ENCODE peak calls at places on chromosomes 16 and 17, in nine cellular contexts. X, L, Y, R, A, C, T, F and K are unnamed samples.

GRCh38 chr16:67528222-67528869 is at the start of gene RIPOR1:
- DNase-seq in X (peak), L (peak), Y (peak), R (peak), A (no peak), C (no peak), T (no peak), F (no peak), K (no peak)

GRCh38 chr17:57379237-57380054 is 123.1 kb downstream of the MSI2 start:
- DNase-seq in X (no peak), L (no peak), Y (no peak), R (no peak), A (no peak), C (no peak), T (no peak), F (peak), K (no peak)

GRCh38 chr17:72624652-72625051 is 467.8 kb downstream of the SLC39A11 start:
- DNase-seq in X (no peak), L (no peak), Y (no peak), R (no peak), A (peak), C (no peak), T (no peak), F (peak), K (no peak)

GRCh38 chr16:66562409-66562808 is 3.8 kb upstream of the CMTM1 start:
- DNase-seq in X (no peak), L (no peak), Y (no peak), R (no peak), A (no peak), C (no peak), T (no peak), F (no peak), K (no peak)

GRCh38 chr17:27414271-27414670 is 42.0 kb upstream of the KSR1 start:
- DNase-seq in X (no peak), L (no peak), Y (no peak), R (no peak), A (peak), C (no peak), T (no peak), F (peak), K (no peak)

GRCh38 chr17:44672479-44673093 is 16.3 kb downstream of the MEIOC start:
- DNase-seq in X (no peak), L (no peak), Y (no peak), R (no peak), A (peak), C (peak), T (no peak), F (peak), K (no peak)

GRCh38 chr17:40900819-40901356 is 15.8 kb upstream of the KRT20 start:
- DNase-seq in X (no peak), L (no peak), Y (no peak), R (no peak), A (no peak), C (no peak), T (no peak), F (no peak), K (no peak)

GRCh38 chr17:57751971-57752905 is 7.1 kb upstream of the CCDC182 start:
- DNase-seq in X (no peak), L (no peak), Y (no peak), R (no peak), A (no peak), C (no peak), T (no peak), F (no peak), K (no peak)

GRCh38 chr16:68091604-68092261 is 6.6 kb downstream of the NFATC3 start:
- DNase-seq in X (no peak), L (no peak), Y (no peak), R (no peak), A (peak), C (no peak), T (no peak), F (peak), K (no peak)

GRCh38 chr17:35083071-35083470 is 19.6 kb upstream of the RFFL start:
- DNase-seq in X (no peak), L (no peak), Y (no peak), R (no peak), A (no peak), C (no peak), T (no peak), F (no peak), K (no peak)

GRCh38 chr16:24580665-24581064 is 41.3 kb downstream of the RBBP6 start:
- DNase-seq in X (no peak), L (no peak), Y (no peak), R (no peak), A (peak), C (no peak), T (no peak), F (peak), K (no peak)

GRCh38 chr17:69250641-69251040 is 22.0 kb upstream of the ABCA10 start:
- DNase-seq in X (no peak), L (no peak), Y (no peak), R (no peak), A (peak), C (no peak), T (no peak), F (peak), K (no peak)

GRCh38 chr17:77772461-77772897 is 186.0 kb upstream of the TNRC6C start:
- DNase-seq in X (no peak), L (peak), Y (peak), R (peak), A (peak), C (peak), T (peak), F (peak), K (no peak)

GRCh38 chr17:69223809-69224208 is 4.8 kb downstream of the ABCA10 start:
- DNase-seq in X (no peak), L (no peak), Y (no peak), R (no peak), A (peak), C (peak), T (peak), F (peak), K (no peak)

GRCh38 chr16:55497558-55497957 is 11.3 kb upstream of the LPCAT2 start:
- DNase-seq in X (no peak), L (no peak), Y (no peak), R (no peak), A (no peak), C (no peak), T (no peak), F (no peak), K (no peak)

GRCh38 chr17:30586818-30587595 is 109.8 kb downstream of the GOSR1 start:
- DNase-seq in X (no peak), L (no peak), Y (no peak), R (no peak), A (peak), C (peak), T (no peak), F (peak), K (no peak)

GRCh38 chr17:77318491-77319210 is 177.9 kb downstream of the SEC14L1 start:
- DNase-seq in X (peak), L (no peak), Y (peak), R (no peak), A (peak), C (no peak), T (no peak), F (peak), K (peak)

GRCh38 chr16:9706217-9706616 is 476.0 kb downstream of the GRIN2A start:
- DNase-seq in X (no peak), L (no peak), Y (no peak), R (no peak), A (peak), C (no peak), T (no peak), F (no peak), K (no peak)

GRCh38 chr17:65987988-65988387 is 203.9 kb downstream of the CEP112 start:
- DNase-seq in X (no peak), L (no peak), Y (no peak), R (peak), A (peak), C (peak), T (no peak), F (peak), K (no peak)

GRCh38 chr16:64297863-64298579 is 823.8 kb downstream of the CDH11 start:
- DNase-seq in X (no peak), L (no peak), Y (no peak), R (no peak), A (no peak), C (no peak), T (no peak), F (no peak), K (no peak)

GRCh38 chr16:65934443-65934842 is 432.0 kb upstream of the CDH5 start:
- DNase-seq in X (no peak), L (no peak), Y (no peak), R (no peak), A (no peak), C (no peak), T (no peak), F (no peak), K (no peak)

GRCh38 chr17:17109896-17110295 is 67.6 kb downstream of the MPRIP start:
- DNase-seq in X (no peak), L (peak), Y (peak), R (peak), A (no peak), C (peak), T (no peak), F (no peak), K (peak)

GRCh38 chr17:36602924-36603384 is 1.6 kb downstream of the MRM1 start:
- DNase-seq in X (peak), L (peak), Y (peak), R (peak), A (peak), C (peak), T (no peak), F (peak), K (no peak)

GRCh38 chr16:27639588-27640276 is 89.8 kb downstream of the KATNIP start:
- DNase-seq in X (no peak), L (no peak), Y (no peak), R (peak), A (peak), C (peak), T (no peak), F (peak), K (no peak)

GRCh38 chr17:46766493-46767491 is 51.7 kb downstream of the WNT3 start:
- DNase-seq in X (no peak), L (no peak), Y (no peak), R (peak), A (no peak), C (no peak), T (no peak), F (no peak), K (no peak)

GRCh38 chr17:76524598-76525512 is 12.7 kb downstream of the CYGB start:
- DNase-seq in X (no peak), L (no peak), Y (peak), R (peak), A (peak), C (no peak), T (no peak), F (peak), K (no peak)

GRCh38 chr17:58534901-58535421 is 20.5 kb upstream of the MTMR4 start:
- DNase-seq in X (no peak), L (no peak), Y (no peak), R (no peak), A (peak), C (no peak), T (no peak), F (peak), K (no peak)

GRCh38 chr17:31579265-31579664 is 187.8 kb downstream of the RAB11FIP4 start:
- DNase-seq in X (no peak), L (no peak), Y (no peak), R (no peak), A (peak), C (no peak), T (no peak), F (peak), K (no peak)

GRCh38 chr16:89120921-89121351 is 27.3 kb downstream of the ACSF3 start:
- DNase-seq in X (no peak), L (no peak), Y (peak), R (no peak), A (no peak), C (no peak), T (peak), F (no peak), K (peak)

GRCh38 chr17:43360739-43361498 is 37.9 kb upstream of the ARL4D start:
- DNase-seq in X (peak), L (peak), Y (no peak), R (peak), A (peak), C (peak), T (peak), F (peak), K (no peak)
- TF ChIP-seq CTCF in X (no peak), L (no peak), Y (no peak), R (no peak), A (no peak), C (no peak), T (no peak), F (no peak), K (no peak)

DNA sequence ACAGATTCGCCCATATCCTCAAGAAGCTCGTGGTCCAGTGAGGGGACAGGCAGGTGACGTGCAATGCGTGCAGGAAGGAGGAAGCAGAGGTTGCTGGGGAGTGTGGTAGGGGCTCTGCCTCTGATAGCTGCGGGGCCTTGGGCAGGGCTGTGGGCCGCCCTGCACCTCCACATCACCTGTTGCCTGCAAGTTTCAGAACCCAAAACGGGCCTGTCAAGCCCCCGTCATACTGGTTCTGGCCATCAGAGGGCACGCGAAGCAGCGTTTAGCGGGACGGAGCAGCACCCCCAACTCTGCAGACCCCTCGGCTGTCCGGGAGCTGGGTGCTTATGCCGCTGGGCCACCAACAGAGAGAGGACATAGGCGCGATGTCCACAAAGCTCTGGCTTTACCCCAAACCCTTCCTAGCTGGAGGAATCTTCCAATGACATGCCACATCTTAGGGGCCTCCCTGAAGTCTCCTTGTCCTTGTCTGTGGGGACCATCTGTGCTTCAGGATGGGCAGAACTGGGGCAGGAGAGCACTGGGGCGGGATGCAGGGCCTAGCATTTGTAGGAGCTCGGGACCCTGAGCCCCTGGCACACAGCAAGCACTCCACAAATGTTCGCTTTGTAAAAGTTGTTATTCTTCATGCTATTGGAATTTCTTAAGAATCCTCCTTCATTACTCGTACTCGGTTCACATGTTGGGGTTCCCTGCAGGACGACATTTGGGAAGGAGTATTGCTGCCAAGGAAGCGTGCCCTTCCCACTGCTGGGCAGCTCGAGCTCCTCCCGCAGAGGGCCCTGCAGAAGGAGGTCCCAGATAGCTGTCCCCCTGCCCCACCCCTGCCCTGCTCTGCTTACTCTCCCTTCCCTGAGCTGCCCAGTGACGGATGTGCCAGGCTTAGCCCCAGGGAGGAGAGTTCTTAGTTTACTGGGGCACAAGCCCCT is 64.3 kb downstream of the CNGB1 start:
- DNase-seq in X (no peak), L (peak), Y (no peak), R (no peak), A (no peak), C (peak), T (no peak), F (peak), K (no peak)
- TF ChIP-seq CTCF in X (no peak), L (peak), Y (no peak), R (no peak), A (peak), C (peak), T (peak), F (peak), K (peak)

DNA sequence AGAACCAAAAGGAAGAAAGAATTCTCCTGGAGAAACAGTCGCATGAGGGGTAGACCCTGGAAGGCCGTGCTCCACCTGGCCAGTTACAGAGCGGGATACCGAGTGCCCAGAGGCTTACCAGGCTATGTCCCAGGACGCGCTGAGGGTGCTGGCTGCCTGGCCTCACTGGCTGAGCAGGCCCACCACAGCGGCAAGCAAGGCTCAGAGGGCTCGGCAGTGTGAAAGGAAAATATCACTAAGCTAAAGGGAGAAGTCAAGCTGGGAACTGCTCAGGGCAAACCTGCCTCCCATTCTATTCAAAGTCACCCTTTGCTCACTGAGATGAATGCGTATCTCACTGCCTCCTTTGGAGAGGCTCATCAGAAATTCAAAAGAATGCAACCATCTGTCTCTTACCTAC is 37.5 kb downstream of the CCDC57 start:
- DNase-seq in X (no peak), L (no peak), Y (no peak), R (no peak), A (no peak), C (no peak), T (no peak), F (no peak), K (peak)
- TF ChIP-seq CTCF in X (no peak), L (no peak), Y (no peak), R (no peak), A (no peak), C (no peak), T (no peak), F (no peak), K (no peak)

DNA sequence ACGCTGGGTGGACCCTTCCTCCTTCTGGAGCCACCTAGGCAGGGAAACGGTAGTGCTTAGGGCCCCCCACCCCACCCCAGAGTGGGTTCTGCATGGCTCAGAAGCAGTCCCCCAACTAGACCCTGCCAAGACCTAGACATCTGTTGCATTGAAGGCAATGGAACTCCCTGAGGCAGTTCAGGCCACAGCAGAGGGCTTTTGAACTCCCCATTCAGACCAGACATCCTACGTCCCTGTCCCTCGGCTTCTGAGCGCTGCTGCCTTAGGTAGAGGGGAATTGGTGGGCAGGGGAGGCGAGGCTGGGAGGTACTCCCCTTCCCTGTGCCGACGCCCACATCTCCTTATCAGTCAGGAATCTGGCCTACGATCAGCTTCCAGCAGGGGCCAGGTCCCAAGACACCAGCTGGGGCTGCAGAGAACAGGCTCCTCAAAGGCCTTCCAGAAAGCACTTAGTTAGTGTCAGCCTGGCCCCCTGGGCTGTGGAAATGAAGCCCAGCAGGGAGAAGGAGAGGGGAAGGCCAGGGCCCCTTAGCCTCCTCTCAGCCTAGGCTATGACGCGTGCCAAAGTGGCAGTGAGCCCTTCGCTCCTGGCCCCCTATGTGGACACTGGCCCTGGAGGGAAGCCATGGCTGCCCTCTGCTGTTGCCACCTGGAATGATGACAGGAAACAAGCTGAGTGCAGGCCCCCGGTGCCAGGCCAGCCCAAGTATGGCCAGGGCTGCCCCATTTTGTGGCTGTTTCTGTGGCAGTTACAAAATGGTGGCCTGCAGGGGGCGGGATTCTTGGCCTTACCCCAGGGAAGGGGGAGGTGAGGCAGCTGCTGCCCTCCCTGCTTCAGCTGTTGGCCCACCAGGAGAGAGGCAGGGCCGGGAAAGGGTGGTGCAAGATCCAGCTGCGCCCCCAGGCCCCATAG is 11.1 kb downstream of the TBX4 start:
- DNase-seq in X (peak), L (no peak), Y (peak), R (no peak), A (no peak), C (no peak), T (no peak), F (no peak), K (peak)
- TF ChIP-seq CTCF in X (no peak), L (no peak), Y (no peak), R (no peak), A (peak), C (no peak), T (peak), F (peak), K (peak)